ENCODE peak calls at places on chromosomes 4 and X, in five cellular contexts. P is foreskin fibroblast, I is progenitor cell of endocrine pancreas, S is osteoblast, H is lower leg skin. F is an unnamed sample.

GRCh38 chr4:111937368-111937767 is 207.9 kb upstream of the FAM241A start:
- DNase-seq in P (peak; percentile 54), I (no peak), S (no peak), H (no peak), F (peak; percentile 35)

GRCh38 chr4:77432702-77433101 is 172.9 kb upstream of the CXCL13 start:
- DNase-seq in P (no peak), I (no peak), S (no peak), H (no peak), F (no peak)

GRCh38 chrX:110414679-110415439 is 56.2 kb downstream of the RTL9 start:
- DNase-seq in P (peak; percentile 77), I (no peak), S (no peak), H (no peak), F (peak; percentile 79)

GRCh38 chr4:89482248-89482647 is 174.6 kb upstream of the GPRIN3 start:
- DNase-seq in P (peak; percentile 69), I (no peak), S (peak; percentile 35), H (no peak), F (peak; percentile 37)

GRCh38 chrX:129726307-129727111 is 12.3 kb upstream of the XPNPEP2 start:
- DNase-seq in P (peak; percentile 78), I (peak; percentile 36), S (peak; percentile 88), H (peak; percentile 37), F (peak; percentile 53)

GRCh38 chrX:45295587-45295986 is 94.9 kb upstream of the DIPK2B start:
- DNase-seq in P (peak; percentile 74), I (no peak), S (no peak), H (no peak), F (peak; percentile 31)

GRCh38 chrX:14712096-14712495 is 160.8 kb downstream of the FANCB start:
- DNase-seq in P (peak; percentile 5), I (no peak), S (no peak), H (no peak), F (no peak)

GRCh38 chrX:112803060-112803459 is 37.6 kb downstream of the AMOT start:
- DNase-seq in P (no peak), I (no peak), S (no peak), H (no peak), F (no peak)

GRCh38 chr4:84499065-84499982 is at the start of gene NKX6-1:
- DNase-seq in P (peak; percentile 82), I (peak; percentile 88), S (peak; percentile 94), H (no peak), F (no peak)

GRCh38 chr4:174828845-174829701 is at the start of gene GLRA3:
- DNase-seq in P (peak; percentile 1), I (peak; percentile 91), S (peak; percentile 56), H (no peak), F (no peak)

GRCh38 chr4:156734965-156735895 is 236.4 kb downstream of the PDGFC start:
- DNase-seq in P (no peak), I (no peak), S (no peak), H (no peak), F (peak; percentile 56)

GRCh38 chrX:116801943-116802342 is 339.2 kb upstream of the CT83 start:
- DNase-seq in P (no peak), I (no peak), S (no peak), H (no peak), F (no peak)

GRCh38 chr4:37463457-37463856 is 218.9 kb downstream of the NWD2 start:
- DNase-seq in P (no peak), I (no peak), S (no peak), H (no peak), F (no peak)

GRCh38 chrX:53263597-53264094 is 17.7 kb downstream of the IQSEC2 start:
- DNase-seq in P (peak; percentile 67), I (no peak), S (peak; percentile 93), H (no peak), F (peak; percentile 81)

GRCh38 chr4:128299848-128300247 is 12.2 kb upstream of the PGRMC2 start:
- DNase-seq in P (no peak), I (no peak), S (no peak), H (no peak), F (no peak)

GRCh38 chr4:117983541-117984451 is 50.5 kb upstream of the NDST3 start:
- DNase-seq in P (no peak), I (no peak), S (no peak), H (no peak), F (no peak)

GRCh38 chr4:106304632-106305031 is 11.4 kb downstream of the TBCK start:
- DNase-seq in P (no peak), I (no peak), S (no peak), H (no peak), F (no peak)

GRCh38 chr4:172666711-172667368 is 501.8 kb upstream of the GALNT7 start:
- DNase-seq in P (peak; percentile 47), I (no peak), S (no peak), H (no peak), F (no peak)

GRCh38 chr4:190020790-190021717 is 6.0 kb downstream of the FRG2 start:
- DNase-seq in P (peak; percentile 47), I (no peak), S (peak; percentile 88), H (no peak), F (no peak)

GRCh38 chr4:168139336-168139735 is 47.0 kb downstream of the ANXA10 start:
- DNase-seq in P (peak; percentile 69), I (no peak), S (peak; percentile 17), H (no peak), F (peak; percentile 75)

GRCh38 chr4:26342328-26343040 is 21.7 kb downstream of the RBPJ start:
- DNase-seq in P (peak; percentile 90), I (no peak), S (peak; percentile 96), H (no peak), F (peak; percentile 86)

GRCh38 chrX:142204522-142205433 is at the start of gene MAGEC2:
- DNase-seq in P (no peak), I (no peak), S (no peak), H (no peak), F (no peak)

GRCh38 chr4:48653217-48654014 is 126.7 kb downstream of the FRYL start:
- DNase-seq in P (peak; percentile 59), I (no peak), S (no peak), H (peak; percentile 37), F (peak; percentile 46)

GRCh38 chr4:81395239-81395638 is 76.5 kb downstream of the RASGEF1B start:
- DNase-seq in P (no peak), I (no peak), S (no peak), H (no peak), F (no peak)

GRCh38 chr4:48331577-48332340 is 9.6 kb upstream of the SLAIN2 start:
- DNase-seq in P (peak; percentile 91), I (no peak), S (peak; percentile 69), H (no peak), F (peak; percentile 96)

GRCh38 chrX:153782871-153783270 is 2.0 kb downstream of the SRPK3 start:
- DNase-seq in P (no peak), I (no peak), S (no peak), H (no peak), F (no peak)

GRCh38 chr4:107951551-107951950 is 20.2 kb downstream of the CYP2U1 start:
- DNase-seq in P (peak; percentile 84), I (no peak), S (peak; percentile 88), H (no peak), F (peak; percentile 85)

GRCh38 chr4:152399246-152399645 is 136.6 kb downstream of the FBXW7 start:
- DNase-seq in P (no peak), I (no peak), S (no peak), H (no peak), F (no peak)

GRCh38 chr4:114384629-114385028 is 214.0 kb upstream of the UGT8 start:
- DNase-seq in P (peak; percentile 73), I (no peak), S (no peak), H (no peak), F (peak; percentile 31)

GRCh38 chr4:139761461-139761860 is 95.8 kb downstream of the MGST2 start:
- DNase-seq in P (peak; percentile 21), I (no peak), S (no peak), H (no peak), F (peak; percentile 57)

GRCh38 chr4:129545599-129546278 is 449.8 kb downstream of the C4orf33 start:
- DNase-seq in P (no peak), I (no peak), S (no peak), H (no peak), F (no peak)

GRCh38 chrX:100973411-100973810 is 3.9 kb downstream of the ARL13A start:
- DNase-seq in P (peak; percentile 53), I (no peak), S (peak; percentile 73), H (no peak), F (peak; percentile 49)

GRCh38 chrX:63657821-63658220 is 127.2 kb downstream of the ARHGEF9 start:
- DNase-seq in P (peak; percentile 73), I (no peak), S (no peak), H (peak; percentile 26), F (peak; percentile 51)

GRCh38 chr4:105994061-105994460 is 98.8 kb downstream of the NPNT start:
- DNase-seq in P (peak; percentile 16), I (no peak), S (no peak), H (no peak), F (no peak)

GRCh38 chr4:3285558-3286334 is 7.1 kb upstream of the RGS12 start:
- DNase-seq in P (peak; percentile 88), I (peak; percentile 6), S (peak; percentile 91), H (no peak), F (no peak)

GRCh38 chr4:99159699-99160098 is 15.6 kb upstream of the ADH4 start:
- DNase-seq in P (peak; percentile 42), I (no peak), S (no peak), H (no peak), F (no peak)
- TF ChIP-seq CTCF in P (no peak), I (no peak), S (no peak), H (no peak), F (no peak)

GRCh38 chrX:133840415-133840814 is 145.0 kb downstream of the GPC3 start:
- DNase-seq in P (no peak), I (no peak), S (peak; percentile 75), H (no peak), F (no peak)

DNA sequence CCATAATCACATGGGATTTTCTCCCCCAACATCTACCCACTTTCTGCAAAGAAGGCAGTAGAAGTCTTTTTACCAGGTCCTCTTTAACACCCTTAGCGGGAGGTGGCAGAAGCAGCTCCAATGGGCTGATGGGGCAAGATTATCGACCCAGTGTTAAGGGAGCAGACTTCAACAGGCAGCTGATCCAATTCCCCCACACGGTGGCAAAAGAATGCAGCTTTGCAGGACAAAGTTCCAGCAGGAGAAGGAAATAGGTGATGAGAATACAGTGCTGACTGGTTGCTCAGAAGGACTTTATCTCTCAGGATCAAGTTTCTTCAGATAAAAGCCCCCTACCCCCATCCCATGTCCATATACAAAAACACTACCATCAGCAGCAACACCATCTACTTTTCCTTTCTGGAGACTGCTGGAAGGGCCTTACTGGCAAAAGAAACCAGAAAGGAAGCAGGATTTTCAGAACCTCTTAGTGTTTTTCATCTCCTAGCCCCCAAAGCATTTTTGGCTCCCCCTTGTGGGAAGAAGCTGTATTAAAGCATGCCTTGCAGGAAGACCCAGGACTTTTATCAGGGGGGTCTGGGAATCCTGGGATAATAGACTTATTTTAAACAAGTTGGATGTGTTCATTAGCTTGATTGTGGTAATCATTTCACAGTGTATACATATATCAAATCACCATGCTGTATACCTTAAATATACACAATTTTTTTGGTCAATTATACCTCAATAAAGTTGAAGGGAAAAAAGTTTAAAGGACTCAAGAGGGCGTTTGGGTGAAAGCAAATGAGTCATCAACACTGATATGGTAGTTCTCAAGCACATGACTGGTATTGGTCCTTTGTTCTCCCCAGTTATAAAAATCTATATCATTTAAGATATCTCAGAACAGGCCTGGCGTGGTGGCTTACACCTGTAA is 146.4 kb downstream of the GPC3 start:
- DNase-seq in P (peak; percentile 49), I (peak; percentile 43), S (no peak), H (no peak), F (no peak)
- TF ChIP-seq CTCF in P (peak; percentile 47), I (peak; percentile 78), S (peak; percentile 63), H (no peak), F (peak; percentile 65)

GRCh38 chr4:133320576-133321170 is 171.6 kb downstream of the PCDH10 start:
- DNase-seq in P (peak; percentile 2), I (no peak), S (no peak), H (no peak), F (peak; percentile 46)
- TF ChIP-seq CTCF in P (peak; percentile 58), I (peak; percentile 81), S (peak; percentile 53), H (no peak), F (peak; percentile 83)

GRCh38 chrX:24561121-24561520 is 86.0 kb downstream of the PCYT1B start:
- DNase-seq in P (peak; percentile 4), I (no peak), S (peak; percentile 74), H (no peak), F (peak; percentile 0)
- TF ChIP-seq CTCF in P (no peak), I (peak; percentile 18), S (peak; percentile 36), H (no peak), F (peak; percentile 42)